ENCODE peak calls at places on chromosomes 11 and 22, in seven cellular contexts. One of them, this sample, is unnamed.
A peak's percentile ranks its signal among the peaks of the same experiment; 100 is the strongest.

GRCh38 chr22:49306632-49306975 is 521.1 kb downstream of the BRD1 start:
- DNase-seq in IMR-90: no peak
- DNase-seq in gastrocnemius medialis: no peak
- DNase-seq in adrenal gland: peak; percentile 10
- DNase-seq in GM12891: no peak
- DNase-seq in heart left ventricle: no peak
- DNase-seq in uterus: no peak
- DNase-seq in this sample: no peak

GRCh38 chr11:4441500-4441899 is 7.6 kb upstream of the OR52K2 start:
- DNase-seq in GM12891: no peak
- DNase-seq in adrenal gland: no peak
- DNase-seq in gastrocnemius medialis: no peak
- DNase-seq in IMR-90: no peak
- DNase-seq in heart left ventricle: no peak
- DNase-seq in uterus: no peak
- DNase-seq in this sample: no peak

GRCh38 chr11:111723595-111723994 is 42.6 kb downstream of the PPP2R1B start:
- DNase-seq in heart left ventricle: no peak
- DNase-seq in uterus: no peak
- DNase-seq in adrenal gland: no peak
- DNase-seq in GM12891: no peak
- DNase-seq in gastrocnemius medialis: no peak
- DNase-seq in IMR-90: no peak
- DNase-seq in this sample: no peak

GRCh38 chr11:35237860-35238715 is 99.1 kb downstream of the CD44 start:
- DNase-seq in uterus: no peak
- DNase-seq in heart left ventricle: no peak
- DNase-seq in adrenal gland: peak; percentile 76
- DNase-seq in gastrocnemius medialis: peak; percentile 16
- DNase-seq in IMR-90: no peak
- DNase-seq in GM12891: no peak
- DNase-seq in this sample: peak; percentile 72

GRCh38 chr11:27720277-27720830 is 20.1 kb upstream of the BDNF start:
- DNase-seq in adrenal gland: peak; percentile 45
- DNase-seq in GM12891: no peak
- DNase-seq in uterus: no peak
- DNase-seq in gastrocnemius medialis: no peak
- DNase-seq in heart left ventricle: no peak
- DNase-seq in IMR-90: peak; percentile 68
- DNase-seq in this sample: peak; percentile 66

GRCh38 chr11:33645686-33646085 is 54.9 kb downstream of the C11orf91 start:
- DNase-seq in adrenal gland: no peak
- DNase-seq in heart left ventricle: no peak
- DNase-seq in gastrocnemius medialis: no peak
- DNase-seq in IMR-90: no peak
- DNase-seq in uterus: no peak
- DNase-seq in GM12891: no peak
- DNase-seq in this sample: no peak

GRCh38 chr22:32331236-32331917 is 26.3 kb upstream of the RFPL3 start:
- DNase-seq in IMR-90: no peak
- DNase-seq in heart left ventricle: no peak
- DNase-seq in gastrocnemius medialis: no peak
- DNase-seq in GM12891: no peak
- DNase-seq in adrenal gland: no peak
- DNase-seq in uterus: no peak
- DNase-seq in this sample: no peak

GRCh38 chr11:130611791-130612251 is 163.4 kb downstream of the ADAMTS15 start:
- DNase-seq in GM12891: no peak
- DNase-seq in adrenal gland: no peak
- DNase-seq in uterus: no peak
- DNase-seq in IMR-90: peak; percentile 88
- DNase-seq in gastrocnemius medialis: no peak
- DNase-seq in heart left ventricle: no peak
- DNase-seq in this sample: peak; percentile 74

GRCh38 chr11:76415073-76415472 is 29.7 kb upstream of the EMSY start:
- DNase-seq in IMR-90: no peak
- DNase-seq in gastrocnemius medialis: no peak
- DNase-seq in uterus: no peak
- DNase-seq in heart left ventricle: no peak
- DNase-seq in GM12891: no peak
- DNase-seq in adrenal gland: no peak
- DNase-seq in this sample: no peak

GRCh38 chr11:96191752-96192151 is 151.2 kb downstream of the MAML2 start:
- DNase-seq in heart left ventricle: no peak
- DNase-seq in gastrocnemius medialis: no peak
- DNase-seq in adrenal gland: no peak
- DNase-seq in IMR-90: peak; percentile 24
- DNase-seq in uterus: no peak
- DNase-seq in GM12891: no peak
- DNase-seq in this sample: no peak

GRCh38 chr11:121241300-121242176 is 51.0 kb upstream of the SC5D start:
- DNase-seq in uterus: no peak
- DNase-seq in gastrocnemius medialis: no peak
- DNase-seq in heart left ventricle: no peak
- DNase-seq in GM12891: no peak
- DNase-seq in adrenal gland: no peak
- DNase-seq in IMR-90: no peak
- DNase-seq in this sample: no peak

GRCh38 chr22:38870312-38870741 is 1.7 kb downstream of the CBX6 start:
- DNase-seq in uterus: peak; percentile 90
- DNase-seq in heart left ventricle: peak; percentile 94
- DNase-seq in adrenal gland: peak; percentile 94
- DNase-seq in gastrocnemius medialis: peak; percentile 63
- DNase-seq in IMR-90: peak; percentile 78
- DNase-seq in GM12891: peak; percentile 50
- DNase-seq in this sample: peak; percentile 78

GRCh38 chr22:23857606-23858483 is at the start of gene SLC2A11:
- DNase-seq in GM12891: peak; percentile 96
- DNase-seq in adrenal gland: peak; percentile 97
- DNase-seq in heart left ventricle: peak; percentile 99
- DNase-seq in uterus: peak; percentile 97
- DNase-seq in IMR-90: peak; percentile 97
- DNase-seq in gastrocnemius medialis: peak; percentile 94
- DNase-seq in this sample: peak; percentile 95
- TF ChIP-seq POLR2A in GM12891: peak; percentile 69
- TF ChIP-seq POLR2A in adrenal gland: peak; percentile 88
- TF ChIP-seq POLR2A in heart left ventricle: peak; percentile 82
- TF ChIP-seq POLR2A in uterus: peak; percentile 36
- TF ChIP-seq POLR2A in IMR-90: no peak
- TF ChIP-seq POLR2A in gastrocnemius medialis: peak; percentile 70
- TF ChIP-seq POLR2A in this sample: peak; percentile 92

GRCh38 chr22:41936894-41937169 is 10.1 kb downstream of the CENPM start:
- DNase-seq in gastrocnemius medialis: no peak
- DNase-seq in uterus: no peak
- DNase-seq in adrenal gland: no peak
- DNase-seq in IMR-90: no peak
- DNase-seq in heart left ventricle: no peak
- DNase-seq in GM12891: no peak
- DNase-seq in this sample: no peak

GRCh38 chr22:41943661-41944209 is 3.2 kb downstream of the CENPM start:
- DNase-seq in heart left ventricle: no peak
- DNase-seq in uterus: no peak
- DNase-seq in IMR-90: peak; percentile 39
- DNase-seq in GM12891: no peak
- DNase-seq in gastrocnemius medialis: no peak
- DNase-seq in adrenal gland: no peak
- DNase-seq in this sample: no peak

GRCh38 chr22:41940853-41941765 is 5.8 kb downstream of the CENPM start:
- DNase-seq in IMR-90: peak; percentile 91
- DNase-seq in GM12891: no peak
- DNase-seq in uterus: peak; percentile 85
- DNase-seq in gastrocnemius medialis: peak; percentile 61
- DNase-seq in heart left ventricle: peak; percentile 91
- DNase-seq in adrenal gland: peak; percentile 93
- DNase-seq in this sample: peak; percentile 74

GRCh38 chr22:41935015-41935908 is 8.7 kb upstream of the TNFRSF13C start:
- DNase-seq in gastrocnemius medialis: no peak
- DNase-seq in uterus: no peak
- DNase-seq in adrenal gland: no peak
- DNase-seq in IMR-90: no peak
- DNase-seq in heart left ventricle: no peak
- DNase-seq in GM12891: no peak
- DNase-seq in this sample: no peak

DNA sequence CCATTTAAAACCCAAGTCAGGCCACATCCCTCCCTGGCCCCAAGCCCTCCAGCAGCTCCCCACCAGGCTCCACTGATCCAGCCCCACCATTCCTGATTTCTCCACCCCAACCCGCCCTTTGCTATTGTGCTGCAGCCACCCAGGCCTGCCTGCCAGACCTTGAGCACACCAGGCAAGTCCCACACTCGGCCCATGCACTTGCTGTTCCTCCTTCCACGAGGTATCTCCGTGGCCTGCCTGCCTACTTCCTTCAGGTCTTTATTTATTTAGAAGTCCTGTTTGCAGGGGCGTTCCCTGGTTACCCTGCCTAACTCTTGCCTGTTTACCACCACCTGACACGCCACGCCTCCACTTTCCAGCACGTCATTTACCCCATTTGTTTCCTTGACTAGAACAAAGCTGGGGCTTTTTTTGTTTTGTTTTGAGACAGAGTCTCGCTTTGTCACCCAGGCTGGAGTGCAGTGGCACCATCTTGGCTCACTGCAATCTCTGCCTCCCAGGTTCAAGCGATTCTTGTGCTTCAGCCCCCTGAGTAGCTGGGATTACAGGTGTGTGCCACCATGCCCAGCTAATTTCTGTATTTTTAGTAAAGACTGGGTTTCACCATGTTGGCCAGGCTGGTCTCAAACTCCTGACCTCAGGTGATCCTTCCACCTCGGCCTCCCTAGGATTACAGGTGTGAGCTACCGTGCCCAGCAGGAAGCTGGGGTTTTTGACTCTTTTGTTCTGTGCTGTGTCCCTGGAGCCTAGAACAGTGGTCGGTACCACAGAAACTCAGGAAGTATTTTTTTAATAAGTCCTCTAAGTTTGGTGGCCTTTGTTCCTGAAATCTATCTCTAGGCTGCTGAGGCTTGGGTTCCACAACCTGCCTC is 6.7 kb downstream of the CENPM start:
- DNase-seq in uterus: no peak
- DNase-seq in gastrocnemius medialis: no peak
- DNase-seq in GM12891: no peak
- DNase-seq in heart left ventricle: no peak
- DNase-seq in adrenal gland: no peak
- DNase-seq in IMR-90: no peak
- DNase-seq in this sample: peak; percentile 67
- TF ChIP-seq POLR2A in uterus: no peak
- TF ChIP-seq POLR2A in gastrocnemius medialis: no peak
- TF ChIP-seq POLR2A in GM12891: peak; percentile 91
- TF ChIP-seq POLR2A in heart left ventricle: no peak
- TF ChIP-seq POLR2A in adrenal gland: no peak
- TF ChIP-seq POLR2A in IMR-90: no peak
- TF ChIP-seq POLR2A in this sample: no peak

DNA sequence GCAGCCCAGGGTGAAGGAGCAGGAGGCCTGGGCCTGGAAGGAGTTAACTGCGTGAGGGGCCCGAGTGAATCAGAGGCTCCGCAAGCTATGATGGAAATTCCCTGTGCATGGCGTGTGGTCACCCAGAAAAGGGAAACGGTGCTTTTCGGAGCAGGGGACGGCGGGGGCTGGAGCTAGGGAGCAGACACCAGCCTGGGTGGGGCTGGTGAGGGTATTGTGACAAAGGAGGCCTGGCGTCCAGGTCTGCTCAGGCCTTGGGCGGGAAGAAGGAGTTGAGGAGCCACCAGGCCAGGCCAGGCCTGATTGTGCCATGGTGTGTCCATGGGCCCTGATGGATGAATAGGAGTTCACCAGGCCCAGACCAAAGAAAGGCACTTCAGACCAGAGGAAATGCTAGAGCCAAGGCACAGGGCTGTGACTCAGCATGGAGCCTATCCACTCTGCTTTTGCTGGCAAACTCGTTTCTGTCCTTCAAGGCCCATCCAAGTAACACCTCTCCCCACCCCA is 12.8 kb upstream of the SPI1 start:
- DNase-seq in GM12891: no peak
- DNase-seq in gastrocnemius medialis: no peak
- DNase-seq in uterus: no peak
- DNase-seq in IMR-90: no peak
- DNase-seq in heart left ventricle: peak; percentile 80
- DNase-seq in adrenal gland: no peak
- DNase-seq in this sample: no peak
- TF ChIP-seq POLR2A in GM12891: no peak
- TF ChIP-seq POLR2A in gastrocnemius medialis: no peak
- TF ChIP-seq POLR2A in uterus: no peak
- TF ChIP-seq POLR2A in IMR-90: no peak
- TF ChIP-seq POLR2A in heart left ventricle: no peak
- TF ChIP-seq POLR2A in adrenal gland: no peak
- TF ChIP-seq POLR2A in this sample: no peak

GRCh38 chr22:19122143-19122751 is at the start of gene DGCR2:
- DNase-seq in gastrocnemius medialis: peak; percentile 97
- DNase-seq in heart left ventricle: peak; percentile 99
- DNase-seq in GM12891: peak; percentile 99
- DNase-seq in adrenal gland: peak; percentile 97
- DNase-seq in IMR-90: peak; percentile 94
- DNase-seq in uterus: peak; percentile 96
- DNase-seq in this sample: peak; percentile 87
- TF ChIP-seq POLR2A in gastrocnemius medialis: peak; percentile 86
- TF ChIP-seq POLR2A in heart left ventricle: peak; percentile 85
- TF ChIP-seq POLR2A in GM12891: peak; percentile 78
- TF ChIP-seq POLR2A in adrenal gland: peak; percentile 75
- TF ChIP-seq POLR2A in IMR-90: peak; percentile 68
- TF ChIP-seq POLR2A in uterus: peak; percentile 84
- TF ChIP-seq POLR2A in this sample: peak; percentile 88